ENCODE peak calls at places on chromosomes 16 and 17, in six cellular contexts. O, E, J, C, R and V are unnamed samples.

GRCh38 chr17:39916918-39917317 is 1.5 kb downstream of the GSDMB start:
- DNase-seq in O (no peak), E (no peak), J (no peak), C (peak), R (no peak), V (no peak)

GRCh38 chr16:22300427-22301071 is 3.3 kb downstream of the POLR3E start:
- DNase-seq in O (peak), E (no peak), J (no peak), C (peak), R (no peak), V (peak)

GRCh38 chr17:73562896-73563295 is 81.3 kb downstream of the SDK2 start:
- DNase-seq in O (no peak), E (no peak), J (no peak), C (no peak), R (no peak), V (no peak)

GRCh38 chr16:55340445-55340844 is 16.4 kb downstream of the IRX6 start:
- DNase-seq in O (no peak), E (no peak), J (no peak), C (no peak), R (no peak), V (no peak)

GRCh38 chr16:84739349-84740124 is 39.7 kb downstream of the USP10 start:
- DNase-seq in O (no peak), E (no peak), J (no peak), C (peak), R (no peak), V (no peak)

GRCh38 chr16:12255919-12256665 is 279.6 kb downstream of the SNX29 start:
- DNase-seq in O (peak), E (no peak), J (no peak), C (no peak), R (no peak), V (no peak)

GRCh38 chr17:34503804-34504203 is 75.6 kb upstream of the TMEM132E start:
- DNase-seq in O (no peak), E (no peak), J (no peak), C (no peak), R (no peak), V (no peak)

GRCh38 chr16:50495673-50496072 is 52.5 kb upstream of the NKD1 start:
- DNase-seq in O (no peak), E (no peak), J (no peak), C (no peak), R (no peak), V (no peak)

GRCh38 chr16:4317471-4318170 is 1.8 kb downstream of the GLIS2 start:
- DNase-seq in O (no peak), E (no peak), J (peak), C (no peak), R (peak), V (no peak)

GRCh38 chr16:4115209-4115940 is 867 bp downstream of the ADCY9 start:
- DNase-seq in O (no peak), E (no peak), J (peak), C (peak), R (peak), V (peak)

GRCh38 chr16:59597269-59597668 is 863.2 kb upstream of the GOT2 start:
- DNase-seq in O (no peak), E (no peak), J (no peak), C (peak), R (no peak), V (no peak)

GRCh38 chr17:48814504-48814903 is 2.5 kb downstream of the TTLL6 start:
- DNase-seq in O (peak), E (no peak), J (peak), C (peak), R (no peak), V (peak)

GRCh38 chr17:75635610-75636202 is 2.5 kb downstream of the SMIM5 start:
- DNase-seq in O (no peak), E (no peak), J (no peak), C (no peak), R (no peak), V (no peak)

GRCh38 chr16:84929421-84930297 is 81.7 kb downstream of the ZDHHC7 start:
- DNase-seq in O (no peak), E (no peak), J (peak), C (no peak), R (no peak), V (no peak)

GRCh38 chr17:81682565-81683207 is 911 bp downstream of the ARL16 start:
- DNase-seq in O (no peak), E (no peak), J (no peak), C (peak), R (no peak), V (no peak)

GRCh38 chr17:5565808-5566207 is 18.5 kb downstream of the NLRP1 start:
- DNase-seq in O (no peak), E (no peak), J (no peak), C (no peak), R (no peak), V (no peak)

GRCh38 chr16:31136287-31136662 is 748 bp upstream of the PRSS8 start:
- DNase-seq in O (no peak), E (no peak), J (no peak), C (no peak), R (no peak), V (no peak)

GRCh38 chr17:31580331-31581021 is 189.0 kb downstream of the RAB11FIP4 start:
- DNase-seq in O (no peak), E (peak), J (no peak), C (peak), R (peak), V (no peak)

GRCh38 chr16:2836646-2837508 is 6.8 kb downstream of the ZG16B start:
- DNase-seq in O (no peak), E (no peak), J (no peak), C (no peak), R (no peak), V (no peak)
- H3K4me3 ChIP-seq in O (no peak), E (no peak), J (no peak), C (no peak), R (no peak), V (no peak)

GRCh38 chr17:57903961-57904360 is 51.3 kb downstream of the CUEDC1 start:
- DNase-seq in O (no peak), E (no peak), J (no peak), C (no peak), R (no peak), V (no peak)
- H3K27ac ChIP-seq in O (peak), E (peak), J (no peak), C (no peak), R (peak), V (peak)

DNA sequence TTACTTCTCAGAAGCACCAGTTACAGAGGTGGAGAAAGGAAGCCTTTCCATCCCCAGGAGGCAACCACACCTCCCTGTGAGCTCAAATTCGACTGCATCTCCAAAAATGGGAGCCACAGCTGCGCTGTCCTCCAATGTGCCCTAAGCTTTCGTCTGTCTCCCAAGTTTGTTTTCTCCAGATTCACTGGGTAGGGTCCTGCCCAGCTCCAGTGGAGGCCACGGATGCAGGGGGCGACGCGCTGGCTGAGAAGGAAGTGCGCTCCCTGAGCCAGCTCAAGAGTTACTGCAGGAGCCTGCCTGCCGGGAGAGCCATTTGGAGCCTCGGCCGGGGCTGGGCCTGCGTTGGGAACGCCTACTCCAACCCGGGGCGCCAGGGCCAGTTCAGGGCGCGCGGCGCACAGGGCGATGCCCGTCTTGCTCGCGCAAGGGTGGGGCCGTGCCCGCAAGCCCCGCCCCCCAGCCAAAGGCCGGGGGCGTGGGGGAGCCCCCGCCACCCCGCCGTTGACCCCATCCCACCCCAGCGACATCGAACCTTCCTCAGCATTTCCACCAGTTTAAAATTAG is 19.5 kb downstream of the SIAH1 start:
- DNase-seq in O (no peak), E (peak), J (peak), C (peak), R (peak), V (peak)
- TF ChIP-seq CTCF in O (no peak), E (no peak), J (no peak), C (no peak), R (no peak), V (no peak)

GRCh38 chr17:80501739-80502577 is 25.6 kb upstream of the NPTX1 start:
- DNase-seq in O (no peak), E (no peak), J (no peak), C (peak), R (no peak), V (no peak)

GRCh38 chr17:80503921-80504320 is 27.5 kb upstream of the NPTX1 start:
- DNase-seq in O (no peak), E (no peak), J (no peak), C (no peak), R (no peak), V (no peak)

GRCh38 chr17:80502578-80502877 is 26.1 kb upstream of the NPTX1 start:
- DNase-seq in O (no peak), E (no peak), J (no peak), C (no peak), R (no peak), V (no peak)

GRCh38 chr17:80504671-80505413 is 28.4 kb upstream of the NPTX1 start:
- DNase-seq in O (peak), E (no peak), J (no peak), C (peak), R (no peak), V (no peak)

GRCh38 chr17:80503031-80503430 is 26.6 kb upstream of the NPTX1 start:
- DNase-seq in O (no peak), E (no peak), J (no peak), C (no peak), R (no peak), V (no peak)
- H3K4me3 ChIP-seq in O (no peak), E (no peak), J (no peak), C (no peak), R (no peak), V (no peak)

GRCh38 chr17:50219939-50220465 is 18.6 kb upstream of the COL1A1 start:
- DNase-seq in O (no peak), E (no peak), J (no peak), C (peak), R (peak), V (no peak)

GRCh38 chr17:50221500-50222480 is 20.4 kb upstream of the COL1A1 start:
- DNase-seq in O (no peak), E (peak), J (peak), C (peak), R (peak), V (no peak)

GRCh38 chr17:50225693-50226092 is 24.3 kb upstream of the COL1A1 start:
- DNase-seq in O (no peak), E (no peak), J (no peak), C (no peak), R (no peak), V (no peak)

GRCh38 chr17:50220811-50221210 is 19.4 kb upstream of the COL1A1 start:
- DNase-seq in O (no peak), E (no peak), J (peak), C (no peak), R (peak), V (no peak)

GRCh38 chr17:50222922-50223321 is 21.5 kb upstream of the COL1A1 start:
- DNase-seq in O (no peak), E (peak), J (no peak), C (no peak), R (peak), V (no peak)
- H3K27ac ChIP-seq in O (no peak), E (peak), J (peak), C (no peak), R (peak), V (no peak)

GRCh38 chr16:88839026-88839529 is 17.7 kb downstream of the GALNS start:
- DNase-seq in O (no peak), E (no peak), J (no peak), C (no peak), R (no peak), V (no peak)
- TF ChIP-seq CTCF in O (no peak), E (no peak), J (no peak), C (no peak), R (no peak), V (no peak)

DNA sequence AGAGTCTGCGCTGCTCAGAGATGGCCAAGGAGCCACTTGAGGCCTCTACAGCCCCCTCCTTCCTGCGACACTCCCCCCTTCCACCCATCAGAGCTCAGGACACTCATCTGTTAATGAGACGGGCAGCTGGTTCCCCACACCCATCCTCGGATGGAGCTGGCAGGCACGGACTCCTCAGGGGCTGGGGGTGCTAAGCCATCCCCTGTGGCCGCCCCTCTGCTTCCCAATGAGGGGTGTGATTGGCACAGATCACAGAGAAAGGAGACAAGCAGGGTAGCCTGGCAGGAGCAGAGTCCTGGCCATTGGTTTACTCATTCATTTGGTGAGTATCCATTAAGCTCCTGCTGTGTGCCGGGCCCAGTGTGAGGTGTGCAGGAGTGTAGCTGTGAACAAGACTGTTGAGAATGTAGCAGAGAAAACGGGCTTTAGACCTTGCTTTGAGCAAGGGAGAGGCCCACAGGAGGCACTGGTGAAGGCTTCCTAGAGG is 12.6 kb upstream of the CRHR1 start:
- DNase-seq in O (no peak), E (no peak), J (no peak), C (no peak), R (peak), V (no peak)
- H3K4me3 ChIP-seq in O (no peak), E (no peak), J (no peak), C (no peak), R (no peak), V (no peak)

GRCh38 chr17:3915642-3916012 is 638 bp downstream of the P2RX1 start:
- DNase-seq in O (no peak), E (no peak), J (no peak), C (no peak), R (no peak), V (no peak)
- H3K27ac ChIP-seq in O (no peak), E (peak), J (no peak), C (no peak), R (peak), V (no peak)

GRCh38 chr16:66848172-66848571 is 4.0 kb downstream of the CA7 start:
- DNase-seq in O (no peak), E (no peak), J (no peak), C (no peak), R (no peak), V (no peak)

GRCh38 chr16:66849021-66849420 is 4.8 kb downstream of the CA7 start:
- DNase-seq in O (no peak), E (no peak), J (no peak), C (no peak), R (peak), V (no peak)

GRCh38 chr16:66850115-66850815 is 6.1 kb downstream of the CA7 start:
- DNase-seq in O (no peak), E (no peak), J (peak), C (no peak), R (peak), V (no peak)

GRCh38 chr16:66851166-66851964 is 7.2 kb downstream of the CA7 start:
- DNase-seq in O (no peak), E (no peak), J (peak), C (no peak), R (peak), V (peak)

GRCh38 chr16:66849543-66849942 is 5.3 kb downstream of the CA7 start:
- DNase-seq in O (no peak), E (no peak), J (no peak), C (no peak), R (peak), V (no peak)
- TF ChIP-seq CTCF in O (peak), E (no peak), J (no peak), C (no peak), R (no peak), V (no peak)

DNA sequence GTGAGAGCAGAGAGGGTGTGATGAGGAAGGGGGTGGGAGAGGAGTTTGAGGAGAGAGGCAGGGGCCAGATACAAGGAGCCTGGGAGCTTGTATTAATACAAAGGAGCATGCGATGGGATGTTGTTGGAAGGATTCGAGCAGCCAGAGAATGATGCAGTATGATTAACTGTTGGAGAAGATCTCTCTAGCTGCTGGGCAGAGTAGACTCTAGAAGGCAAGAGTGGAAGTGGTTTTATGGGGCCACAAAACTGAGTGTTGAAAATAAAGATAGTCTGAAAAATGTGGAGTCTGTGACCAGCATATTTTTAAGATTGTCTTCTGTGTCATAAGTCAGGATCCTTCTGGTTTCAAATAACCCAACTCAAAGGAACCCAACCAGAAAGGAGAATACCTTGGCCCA is 98.3 kb downstream of the MSI2 start:
- DNase-seq in O (peak), E (no peak), J (no peak), C (no peak), R (no peak), V (no peak)
- H3K4me3 ChIP-seq in O (no peak), E (no peak), J (no peak), C (no peak), R (no peak), V (no peak)